ENCODE peak calls at places on chromosomes 1 and 21, in eight cellular contexts. One of them, this sample, is unnamed.

GRCh38 chr1:29551123-29551522 is 314.8 kb downstream of the PTPRU start:
- DNase-seq in activated CD8-positive, alpha-beta T cell treated with anti-CD3 and anti-CD28 coated beads for 36 hours: no peak
- DNase-seq in A549: no peak
- DNase-seq in pancreas: no peak
- DNase-seq in DND-41: no peak
- DNase-seq in right atrium auricular region: no peak
- DNase-seq in H9: no peak
- DNase-seq in cardiac fibroblast: no peak
- DNase-seq in this sample: no peak

GRCh38 chr1:238060046-238060445 is 169.3 kb upstream of the ZP4 start:
- DNase-seq in DND-41: peak
- DNase-seq in H9: no peak
- DNase-seq in pancreas: no peak
- DNase-seq in right atrium auricular region: no peak
- DNase-seq in A549: no peak
- DNase-seq in cardiac fibroblast: no peak
- DNase-seq in activated CD8-positive, alpha-beta T cell treated with anti-CD3 and anti-CD28 coated beads for 36 hours: no peak
- DNase-seq in this sample: peak

GRCh38 chr1:67214420-67215174 is 48.3 kb downstream of the IL23R start:
- DNase-seq in A549: peak
- DNase-seq in DND-41: peak
- DNase-seq in right atrium auricular region: no peak
- DNase-seq in pancreas: peak
- DNase-seq in H9: no peak
- DNase-seq in cardiac fibroblast: peak
- DNase-seq in activated CD8-positive, alpha-beta T cell treated with anti-CD3 and anti-CD28 coated beads for 36 hours: peak
- DNase-seq in this sample: peak

GRCh38 chr1:221741971-221742554 is at the start of gene DUSP10:
- DNase-seq in A549: peak
- DNase-seq in H9: peak
- DNase-seq in DND-41: peak
- DNase-seq in right atrium auricular region: peak
- DNase-seq in activated CD8-positive, alpha-beta T cell treated with anti-CD3 and anti-CD28 coated beads for 36 hours: peak
- DNase-seq in cardiac fibroblast: peak
- DNase-seq in pancreas: peak
- DNase-seq in this sample: peak

GRCh38 chr1:239888639-239889038 is 203.0 kb upstream of the FMN2 start:
- DNase-seq in right atrium auricular region: no peak
- DNase-seq in pancreas: no peak
- DNase-seq in activated CD8-positive, alpha-beta T cell treated with anti-CD3 and anti-CD28 coated beads for 36 hours: no peak
- DNase-seq in cardiac fibroblast: no peak
- DNase-seq in H9: no peak
- DNase-seq in DND-41: no peak
- DNase-seq in A549: no peak
- DNase-seq in this sample: no peak

GRCh38 chr1:5394111-5394510 is 598.1 kb downstream of the NPHP4 start:
- DNase-seq in DND-41: no peak
- DNase-seq in cardiac fibroblast: no peak
- DNase-seq in H9: peak
- DNase-seq in right atrium auricular region: no peak
- DNase-seq in activated CD8-positive, alpha-beta T cell treated with anti-CD3 and anti-CD28 coated beads for 36 hours: peak
- DNase-seq in pancreas: no peak
- DNase-seq in A549: no peak
- DNase-seq in this sample: no peak

GRCh38 chr1:170377011-170377410 is 155.0 kb upstream of the GORAB start:
- DNase-seq in DND-41: no peak
- DNase-seq in cardiac fibroblast: no peak
- DNase-seq in A549: no peak
- DNase-seq in pancreas: no peak
- DNase-seq in H9: no peak
- DNase-seq in right atrium auricular region: no peak
- DNase-seq in activated CD8-positive, alpha-beta T cell treated with anti-CD3 and anti-CD28 coated beads for 36 hours: no peak
- DNase-seq in this sample: no peak

GRCh38 chr1:64923294-64923718 is 43.0 kb downstream of the JAK1 start:
- DNase-seq in pancreas: no peak
- DNase-seq in right atrium auricular region: no peak
- DNase-seq in activated CD8-positive, alpha-beta T cell treated with anti-CD3 and anti-CD28 coated beads for 36 hours: peak
- DNase-seq in A549: no peak
- DNase-seq in H9: no peak
- DNase-seq in DND-41: no peak
- DNase-seq in cardiac fibroblast: peak
- DNase-seq in this sample: no peak

GRCh38 chr1:3652538-3653285 is 396 bp downstream of the TP73 start:
- DNase-seq in DND-41: peak
- DNase-seq in cardiac fibroblast: no peak
- DNase-seq in activated CD8-positive, alpha-beta T cell treated with anti-CD3 and anti-CD28 coated beads for 36 hours: no peak
- DNase-seq in right atrium auricular region: no peak
- DNase-seq in pancreas: no peak
- DNase-seq in A549: no peak
- DNase-seq in H9: peak
- DNase-seq in this sample: no peak

GRCh38 chr21:46099476-46099875 is 1.6 kb downstream of the COL6A2 start:
- DNase-seq in DND-41: no peak
- DNase-seq in pancreas: peak
- DNase-seq in activated CD8-positive, alpha-beta T cell treated with anti-CD3 and anti-CD28 coated beads for 36 hours: peak
- DNase-seq in A549: no peak
- DNase-seq in right atrium auricular region: peak
- DNase-seq in H9: peak
- DNase-seq in cardiac fibroblast: peak
- DNase-seq in this sample: no peak

GRCh38 chr21:46098303-46099141 is 610 bp downstream of the COL6A2 start:
- DNase-seq in A549: no peak
- DNase-seq in DND-41: no peak
- DNase-seq in activated CD8-positive, alpha-beta T cell treated with anti-CD3 and anti-CD28 coated beads for 36 hours: peak
- DNase-seq in right atrium auricular region: peak
- DNase-seq in cardiac fibroblast: no peak
- DNase-seq in H9: peak
- DNase-seq in pancreas: peak
- DNase-seq in this sample: no peak

GRCh38 chr21:46096997-46097825 is 701 bp upstream of the COL6A2 start:
- DNase-seq in H9: peak
- DNase-seq in A549: no peak
- DNase-seq in pancreas: peak
- DNase-seq in DND-41: no peak
- DNase-seq in cardiac fibroblast: no peak
- DNase-seq in activated CD8-positive, alpha-beta T cell treated with anti-CD3 and anti-CD28 coated beads for 36 hours: no peak
- DNase-seq in right atrium auricular region: peak
- DNase-seq in this sample: no peak

GRCh38 chr21:46096596-46096981 is 1.3 kb upstream of the COL6A2 start:
- DNase-seq in DND-41: no peak
- DNase-seq in A549: no peak
- DNase-seq in cardiac fibroblast: no peak
- DNase-seq in activated CD8-positive, alpha-beta T cell treated with anti-CD3 and anti-CD28 coated beads for 36 hours: no peak
- DNase-seq in pancreas: peak
- DNase-seq in H9: peak
- DNase-seq in right atrium auricular region: peak
- DNase-seq in this sample: no peak

DNA sequence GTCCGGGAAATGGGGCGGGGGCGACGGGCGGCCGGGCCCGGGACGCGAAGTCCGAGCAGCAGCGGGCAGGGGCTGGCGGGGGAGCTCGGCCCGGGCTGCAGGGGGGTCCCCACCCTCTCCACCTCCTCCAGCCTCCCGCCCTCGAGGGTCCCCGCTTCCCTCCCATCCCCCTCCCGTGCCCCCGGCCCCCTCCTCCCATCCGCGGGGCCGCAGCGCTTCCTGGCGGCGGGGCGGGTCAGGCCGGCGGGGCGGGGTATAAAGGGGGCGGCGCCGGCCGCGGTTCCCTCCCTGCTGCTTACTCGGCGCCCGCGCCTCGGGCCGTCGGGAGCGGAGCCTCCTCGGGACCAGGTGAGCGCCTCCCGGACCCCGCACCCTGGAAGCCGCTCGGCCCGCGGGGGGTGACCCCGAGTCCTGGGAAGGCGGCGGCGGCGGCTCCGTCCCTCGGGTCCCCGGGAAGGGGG is at the start of gene COL6A2:
- DNase-seq in activated CD8-positive, alpha-beta T cell treated with anti-CD3 and anti-CD28 coated beads for 36 hours: peak
- DNase-seq in right atrium auricular region: peak
- DNase-seq in A549: peak
- DNase-seq in H9: peak
- DNase-seq in cardiac fibroblast: peak
- DNase-seq in pancreas: peak
- DNase-seq in DND-41: no peak
- DNase-seq in this sample: peak
- TF ChIP-seq CTCF in activated CD8-positive, alpha-beta T cell treated with anti-CD3 and anti-CD28 coated beads for 36 hours: peak
- TF ChIP-seq CTCF in right atrium auricular region: peak
- TF ChIP-seq CTCF in A549: no peak
- TF ChIP-seq CTCF in H9: peak
- TF ChIP-seq CTCF in cardiac fibroblast: no peak
- TF ChIP-seq CTCF in pancreas: no peak
- TF ChIP-seq CTCF in DND-41: no peak
- TF ChIP-seq CTCF in this sample: no peak

GRCh38 chr1:58581641-58582040 is 4.6 kb upstream of the TACSTD2 start:
- DNase-seq in A549: no peak
- DNase-seq in cardiac fibroblast: no peak
- DNase-seq in pancreas: no peak
- DNase-seq in H9: no peak
- DNase-seq in right atrium auricular region: no peak
- DNase-seq in DND-41: no peak
- DNase-seq in activated CD8-positive, alpha-beta T cell treated with anti-CD3 and anti-CD28 coated beads for 36 hours: no peak
- DNase-seq in this sample: no peak
- TF ChIP-seq CTCF in A549: no peak
- TF ChIP-seq CTCF in cardiac fibroblast: no peak
- TF ChIP-seq CTCF in pancreas: no peak
- TF ChIP-seq CTCF in H9: no peak
- TF ChIP-seq CTCF in right atrium auricular region: no peak
- TF ChIP-seq CTCF in DND-41: no peak
- TF ChIP-seq CTCF in activated CD8-positive, alpha-beta T cell treated with anti-CD3 and anti-CD28 coated beads for 36 hours: no peak
- TF ChIP-seq CTCF in this sample: no peak

DNA sequence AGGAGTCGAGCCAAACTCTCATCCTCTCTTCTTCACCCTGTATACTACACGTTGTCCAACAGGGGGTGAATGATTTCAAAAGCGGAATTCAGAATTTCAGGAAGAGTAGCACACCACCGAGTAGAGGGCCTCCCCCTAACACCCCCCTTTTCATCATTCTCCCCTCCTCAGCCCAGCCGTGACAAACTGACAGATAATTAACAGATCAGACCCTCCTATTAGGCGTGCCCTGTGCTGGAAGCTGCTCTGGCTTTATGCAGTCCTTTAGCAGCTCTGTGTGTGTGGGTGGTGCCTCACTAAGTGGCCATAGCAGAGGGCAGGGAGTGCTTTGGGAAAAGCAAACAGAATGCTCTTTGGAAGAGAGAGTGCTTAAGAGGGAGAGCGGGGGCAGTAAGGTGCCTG is 44.3 kb downstream of the PEX14 start:
- DNase-seq in activated CD8-positive, alpha-beta T cell treated with anti-CD3 and anti-CD28 coated beads for 36 hours: no peak
- DNase-seq in DND-41: no peak
- DNase-seq in cardiac fibroblast: no peak
- DNase-seq in A549: no peak
- DNase-seq in pancreas: no peak
- DNase-seq in H9: no peak
- DNase-seq in right atrium auricular region: no peak
- DNase-seq in this sample: no peak
- TF ChIP-seq CTCF in activated CD8-positive, alpha-beta T cell treated with anti-CD3 and anti-CD28 coated beads for 36 hours: no peak
- TF ChIP-seq CTCF in DND-41: no peak
- TF ChIP-seq CTCF in cardiac fibroblast: no peak
- TF ChIP-seq CTCF in A549: no peak
- TF ChIP-seq CTCF in pancreas: no peak
- TF ChIP-seq CTCF in H9: peak
- TF ChIP-seq CTCF in right atrium auricular region: no peak
- TF ChIP-seq CTCF in this sample: no peak

GRCh38 chr1:55634516-55634915 is 419.4 kb upstream of the USP24 start:
- DNase-seq in activated CD8-positive, alpha-beta T cell treated with anti-CD3 and anti-CD28 coated beads for 36 hours: no peak
- DNase-seq in A549: no peak
- DNase-seq in pancreas: no peak
- DNase-seq in right atrium auricular region: no peak
- DNase-seq in cardiac fibroblast: no peak
- DNase-seq in H9: no peak
- DNase-seq in DND-41: no peak
- DNase-seq in this sample: no peak

GRCh38 chr1:55639051-55639450 is 423.9 kb upstream of the USP24 start:
- DNase-seq in DND-41: no peak
- DNase-seq in A549: no peak
- DNase-seq in right atrium auricular region: no peak
- DNase-seq in activated CD8-positive, alpha-beta T cell treated with anti-CD3 and anti-CD28 coated beads for 36 hours: no peak
- DNase-seq in H9: no peak
- DNase-seq in pancreas: no peak
- DNase-seq in cardiac fibroblast: no peak
- DNase-seq in this sample: no peak

GRCh38 chr1:55636691-55637090 is 421.5 kb upstream of the USP24 start:
- DNase-seq in H9: no peak
- DNase-seq in A549: no peak
- DNase-seq in pancreas: no peak
- DNase-seq in right atrium auricular region: no peak
- DNase-seq in activated CD8-positive, alpha-beta T cell treated with anti-CD3 and anti-CD28 coated beads for 36 hours: no peak
- DNase-seq in cardiac fibroblast: peak
- DNase-seq in DND-41: no peak
- DNase-seq in this sample: no peak

GRCh38 chr1:55632906-55633305 is 417.7 kb upstream of the USP24 start:
- DNase-seq in DND-41: no peak
- DNase-seq in A549: no peak
- DNase-seq in pancreas: no peak
- DNase-seq in right atrium auricular region: no peak
- DNase-seq in cardiac fibroblast: peak
- DNase-seq in H9: no peak
- DNase-seq in activated CD8-positive, alpha-beta T cell treated with anti-CD3 and anti-CD28 coated beads for 36 hours: no peak
- DNase-seq in this sample: no peak

DNA sequence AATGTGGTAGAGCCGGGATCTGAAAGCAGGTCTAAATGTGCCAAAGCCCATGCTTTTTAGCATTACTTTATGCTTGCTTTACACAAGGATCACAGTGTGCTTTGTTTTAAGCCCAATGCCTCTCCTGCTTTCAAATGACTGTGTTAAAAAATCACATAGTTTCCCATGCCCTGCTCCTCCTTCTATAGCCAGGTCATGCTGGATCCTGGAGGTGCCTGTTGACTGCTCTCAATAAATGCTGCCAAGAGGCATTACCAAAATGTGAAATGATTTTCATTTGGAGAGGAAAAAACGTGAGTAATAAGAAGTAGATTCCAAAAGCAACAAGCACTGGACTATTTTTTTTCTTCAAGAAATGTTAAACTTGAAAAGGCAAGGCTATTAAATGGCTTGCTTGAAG is 420.7 kb upstream of the USP24 start:
- DNase-seq in cardiac fibroblast: peak
- DNase-seq in pancreas: no peak
- DNase-seq in activated CD8-positive, alpha-beta T cell treated with anti-CD3 and anti-CD28 coated beads for 36 hours: no peak
- DNase-seq in DND-41: no peak
- DNase-seq in right atrium auricular region: no peak
- DNase-seq in H9: no peak
- DNase-seq in A549: no peak
- DNase-seq in this sample: no peak
- TF ChIP-seq CTCF in cardiac fibroblast: no peak
- TF ChIP-seq CTCF in pancreas: no peak
- TF ChIP-seq CTCF in activated CD8-positive, alpha-beta T cell treated with anti-CD3 and anti-CD28 coated beads for 36 hours: no peak
- TF ChIP-seq CTCF in DND-41: no peak
- TF ChIP-seq CTCF in right atrium auricular region: no peak
- TF ChIP-seq CTCF in H9: no peak
- TF ChIP-seq CTCF in A549: no peak
- TF ChIP-seq CTCF in this sample: no peak